ENCODE peak calls at places on chromosomes 1 and 21, in eight cellular contexts. One of them, this sample, is unnamed.

GRCh38 chr1:152034324-152034653 is 2.5 kb downstream of the S100A11 start:
- DNase-seq in hepatocyte: no peak
- DNase-seq in brain microvascular endothelial cell: no peak
- DNase-seq in CD4-positive, alpha-beta T cell: no peak
- DNase-seq in lower lobe of right lung: no peak
- DNase-seq in transverse colon: no peak
- DNase-seq in PC-3: no peak
- DNase-seq in upper lobe of right lung: no peak
- DNase-seq in this sample: no peak

GRCh38 chr1:165580931-165581871 is 37.4 kb downstream of the LRRC52 start:
- DNase-seq in CD4-positive, alpha-beta T cell: no peak
- DNase-seq in transverse colon: no peak
- DNase-seq in brain microvascular endothelial cell: no peak
- DNase-seq in PC-3: no peak
- DNase-seq in lower lobe of right lung: no peak
- DNase-seq in upper lobe of right lung: no peak
- DNase-seq in hepatocyte: no peak
- DNase-seq in this sample: peak; percentile 44

GRCh38 chr1:84510165-84510564 is 3.8 kb upstream of the GNG5 start:
- DNase-seq in upper lobe of right lung: no peak
- DNase-seq in transverse colon: no peak
- DNase-seq in lower lobe of right lung: no peak
- DNase-seq in hepatocyte: no peak
- DNase-seq in brain microvascular endothelial cell: no peak
- DNase-seq in CD4-positive, alpha-beta T cell: no peak
- DNase-seq in PC-3: no peak
- DNase-seq in this sample: no peak

GRCh38 chr1:61491497-61491896 is 233.4 kb downstream of the TM2D1 start:
- DNase-seq in lower lobe of right lung: no peak
- DNase-seq in hepatocyte: no peak
- DNase-seq in PC-3: no peak
- DNase-seq in brain microvascular endothelial cell: no peak
- DNase-seq in CD4-positive, alpha-beta T cell: no peak
- DNase-seq in upper lobe of right lung: no peak
- DNase-seq in transverse colon: no peak
- DNase-seq in this sample: no peak

GRCh38 chr1:3651011-3651938 is 1.0 kb upstream of the TP73 start:
- DNase-seq in hepatocyte: no peak
- DNase-seq in CD4-positive, alpha-beta T cell: no peak
- DNase-seq in brain microvascular endothelial cell: no peak
- DNase-seq in lower lobe of right lung: no peak
- DNase-seq in transverse colon: no peak
- DNase-seq in PC-3: no peak
- DNase-seq in upper lobe of right lung: peak; percentile 64
- DNase-seq in this sample: no peak

GRCh38 chr1:54250670-54251069 is 50.7 kb downstream of the MRPL37 start:
- DNase-seq in transverse colon: no peak
- DNase-seq in upper lobe of right lung: no peak
- DNase-seq in lower lobe of right lung: no peak
- DNase-seq in PC-3: no peak
- DNase-seq in brain microvascular endothelial cell: no peak
- DNase-seq in hepatocyte: no peak
- DNase-seq in CD4-positive, alpha-beta T cell: no peak
- DNase-seq in this sample: no peak

GRCh38 chr1:6166655-6167390 is 13.3 kb downstream of the CHD5 start:
- DNase-seq in hepatocyte: no peak
- DNase-seq in brain microvascular endothelial cell: no peak
- DNase-seq in transverse colon: no peak
- DNase-seq in lower lobe of right lung: peak; percentile 30
- DNase-seq in CD4-positive, alpha-beta T cell: no peak
- DNase-seq in upper lobe of right lung: no peak
- DNase-seq in PC-3: no peak
- DNase-seq in this sample: no peak

GRCh38 chr1:240663160-240663879 is 51.4 kb upstream of the GREM2 start:
- DNase-seq in transverse colon: no peak
- DNase-seq in upper lobe of right lung: no peak
- DNase-seq in CD4-positive, alpha-beta T cell: no peak
- DNase-seq in hepatocyte: no peak
- DNase-seq in lower lobe of right lung: no peak
- DNase-seq in PC-3: no peak
- DNase-seq in brain microvascular endothelial cell: peak; percentile 28
- DNase-seq in this sample: peak; percentile 26

GRCh38 chr1:197845886-197846285 is 56.5 kb upstream of the C1orf53 start:
- DNase-seq in brain microvascular endothelial cell: no peak
- DNase-seq in upper lobe of right lung: no peak
- DNase-seq in hepatocyte: no peak
- DNase-seq in transverse colon: no peak
- DNase-seq in PC-3: no peak
- DNase-seq in CD4-positive, alpha-beta T cell: no peak
- DNase-seq in lower lobe of right lung: no peak
- DNase-seq in this sample: no peak
- TF ChIP-seq CTCF in brain microvascular endothelial cell: no peak
- TF ChIP-seq CTCF in upper lobe of right lung: no peak
- TF ChIP-seq CTCF in hepatocyte: no peak
- TF ChIP-seq CTCF in transverse colon: no peak
- TF ChIP-seq CTCF in PC-3: no peak
- TF ChIP-seq CTCF in CD4-positive, alpha-beta T cell: no peak
- TF ChIP-seq CTCF in lower lobe of right lung: no peak
- TF ChIP-seq CTCF in this sample: no peak

GRCh38 chr1:51506537-51506936 is 12.5 kb downstream of the EPS15 start:
- DNase-seq in hepatocyte: peak; percentile 66
- DNase-seq in PC-3: no peak
- DNase-seq in lower lobe of right lung: no peak
- DNase-seq in upper lobe of right lung: no peak
- DNase-seq in CD4-positive, alpha-beta T cell: no peak
- DNase-seq in brain microvascular endothelial cell: peak; percentile 40
- DNase-seq in transverse colon: no peak
- DNase-seq in this sample: no peak
- H3K27ac ChIP-seq in hepatocyte: no peak overlapping the region
- H3K27ac ChIP-seq in PC-3: no peak overlapping the region
- H3K27ac ChIP-seq in lower lobe of right lung: no peak overlapping the region
- H3K27ac ChIP-seq in upper lobe of right lung: no peak overlapping the region
- H3K27ac ChIP-seq in CD4-positive, alpha-beta T cell: no peak overlapping the region
- H3K27ac ChIP-seq in brain microvascular endothelial cell: no peak overlapping the region
- H3K27ac ChIP-seq in transverse colon: peak overlapping the region; percentile 56
- H3K27ac ChIP-seq in this sample: no peak overlapping the region

DNA sequence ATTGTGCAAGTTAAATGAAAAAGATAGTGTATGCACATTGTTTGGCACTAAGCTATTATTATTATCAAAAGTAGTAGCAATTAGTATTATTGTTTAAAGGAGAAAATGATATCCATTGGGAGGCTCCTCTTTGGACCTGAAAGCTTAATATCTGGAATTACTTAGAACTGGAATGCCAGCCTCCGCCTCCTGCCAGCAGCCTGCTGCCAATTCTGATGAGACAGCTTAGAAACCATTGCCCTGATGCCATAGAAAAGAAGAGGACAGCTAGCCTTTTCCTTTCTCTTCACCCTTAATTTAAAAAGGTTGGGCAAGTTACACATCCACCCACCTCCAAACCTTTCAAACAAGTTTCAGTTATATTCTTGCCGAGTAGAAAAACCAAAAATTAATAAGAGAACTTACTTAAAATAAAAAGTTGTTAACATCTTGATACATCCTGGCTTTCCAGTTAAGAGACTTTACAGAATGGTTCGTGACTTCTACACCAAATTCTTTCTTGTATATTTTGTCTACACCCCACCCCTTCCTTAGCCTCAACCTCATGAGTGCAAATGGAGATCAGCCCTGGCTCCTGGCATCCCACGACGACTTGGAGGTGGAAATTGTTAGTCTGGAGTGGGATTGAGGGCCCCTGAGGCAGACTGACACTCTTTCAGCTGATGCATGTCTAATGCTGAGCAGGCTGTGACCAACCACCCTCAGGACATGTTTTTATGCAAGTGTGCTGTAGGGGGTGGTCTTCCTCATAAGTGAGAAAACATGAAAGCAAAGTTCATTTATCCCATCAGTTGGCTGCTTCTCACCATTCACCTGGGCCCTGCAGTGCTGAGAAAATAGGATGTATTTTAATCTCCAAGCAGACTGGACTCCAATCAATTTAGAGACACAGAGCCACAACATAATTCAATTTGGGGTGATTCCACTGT is 120.6 kb downstream of the KCNJ15 start:
- DNase-seq in brain microvascular endothelial cell: no peak
- DNase-seq in upper lobe of right lung: no peak
- DNase-seq in hepatocyte: no peak
- DNase-seq in CD4-positive, alpha-beta T cell: no peak
- DNase-seq in PC-3: peak; percentile 21
- DNase-seq in transverse colon: no peak
- DNase-seq in lower lobe of right lung: no peak
- DNase-seq in this sample: no peak
- TF ChIP-seq CTCF in brain microvascular endothelial cell: no peak
- TF ChIP-seq CTCF in upper lobe of right lung: no peak
- TF ChIP-seq CTCF in hepatocyte: no peak
- TF ChIP-seq CTCF in CD4-positive, alpha-beta T cell: no peak
- TF ChIP-seq CTCF in PC-3: peak; percentile 13
- TF ChIP-seq CTCF in transverse colon: no peak
- TF ChIP-seq CTCF in lower lobe of right lung: no peak
- TF ChIP-seq CTCF in this sample: no peak

DNA sequence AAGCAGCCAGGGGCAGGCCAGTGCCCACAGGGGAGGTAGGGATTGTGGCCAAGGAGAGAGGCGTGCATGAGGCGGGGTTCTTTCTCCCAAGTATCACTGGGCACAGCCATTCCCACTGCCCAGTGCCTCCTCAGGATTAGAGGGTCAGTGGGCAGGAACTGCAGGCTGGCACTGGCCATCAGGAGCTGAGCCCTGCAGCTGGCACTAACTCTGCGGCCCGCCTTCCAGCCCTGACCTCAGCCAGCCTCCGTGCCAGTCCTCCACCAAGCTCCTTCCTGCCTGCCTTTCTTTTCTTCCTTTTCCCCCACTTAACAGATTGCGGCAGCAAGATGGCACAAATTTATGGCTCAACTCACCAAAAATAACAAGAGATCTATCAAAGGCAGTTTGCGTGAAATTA is 11.2 kb downstream of the ADGRB2 start:
- DNase-seq in lower lobe of right lung: no peak
- DNase-seq in CD4-positive, alpha-beta T cell: no peak
- DNase-seq in PC-3: no peak
- DNase-seq in brain microvascular endothelial cell: no peak
- DNase-seq in hepatocyte: no peak
- DNase-seq in transverse colon: no peak
- DNase-seq in upper lobe of right lung: no peak
- DNase-seq in this sample: no peak
- H3K27ac ChIP-seq in lower lobe of right lung: no peak overlapping the region
- H3K27ac ChIP-seq in CD4-positive, alpha-beta T cell: no peak overlapping the region
- H3K27ac ChIP-seq in PC-3: no peak overlapping the region
- H3K27ac ChIP-seq in brain microvascular endothelial cell: no peak overlapping the region
- H3K27ac ChIP-seq in hepatocyte: no peak overlapping the region
- H3K27ac ChIP-seq in transverse colon: no peak overlapping the region
- H3K27ac ChIP-seq in upper lobe of right lung: no peak overlapping the region
- H3K27ac ChIP-seq in this sample: peak overlapping the region; percentile 77

DNA sequence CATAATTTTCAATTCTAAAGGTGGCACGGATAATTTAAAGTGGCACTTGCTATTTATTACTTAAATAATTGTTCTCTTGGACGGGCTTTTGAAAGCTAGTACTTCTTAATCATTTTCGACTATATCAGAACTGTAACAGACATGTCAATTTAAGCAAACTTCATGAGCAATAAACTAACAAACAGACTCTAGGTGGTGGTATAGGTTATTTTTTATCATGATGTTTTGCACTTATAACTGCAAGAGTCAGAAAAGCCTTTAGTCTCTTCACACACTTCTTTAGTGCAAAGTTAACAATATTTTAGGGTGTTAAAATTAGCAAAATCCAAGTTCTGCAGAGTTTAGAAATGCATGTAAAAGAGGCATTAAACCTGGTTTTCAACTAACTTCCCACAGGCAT is 2.2 kb downstream of the NRIP1 start:
- DNase-seq in CD4-positive, alpha-beta T cell: no peak
- DNase-seq in PC-3: peak; percentile 63
- DNase-seq in hepatocyte: no peak
- DNase-seq in lower lobe of right lung: no peak
- DNase-seq in brain microvascular endothelial cell: no peak
- DNase-seq in upper lobe of right lung: no peak
- DNase-seq in transverse colon: no peak
- DNase-seq in this sample: peak; percentile 4
- TF ChIP-seq CTCF in CD4-positive, alpha-beta T cell: no peak
- TF ChIP-seq CTCF in PC-3: peak; percentile 64
- TF ChIP-seq CTCF in hepatocyte: peak; percentile 37
- TF ChIP-seq CTCF in lower lobe of right lung: peak; percentile 9
- TF ChIP-seq CTCF in brain microvascular endothelial cell: no peak
- TF ChIP-seq CTCF in upper lobe of right lung: no peak
- TF ChIP-seq CTCF in transverse colon: no peak
- TF ChIP-seq CTCF in this sample: peak; percentile 26

GRCh38 chr21:43602277-43603229 is 56.7 kb downstream of the HSF2BP start:
- DNase-seq in upper lobe of right lung: no peak
- DNase-seq in hepatocyte: no peak
- DNase-seq in transverse colon: no peak
- DNase-seq in brain microvascular endothelial cell: no peak
- DNase-seq in CD4-positive, alpha-beta T cell: no peak
- DNase-seq in PC-3: no peak
- DNase-seq in lower lobe of right lung: no peak
- DNase-seq in this sample: no peak
- H3K27ac ChIP-seq in upper lobe of right lung: peak overlapping the region; percentile 37
- H3K27ac ChIP-seq in hepatocyte: no peak overlapping the region
- H3K27ac ChIP-seq in transverse colon: no peak overlapping the region
- H3K27ac ChIP-seq in brain microvascular endothelial cell: peak overlapping the region; percentile 97
- H3K27ac ChIP-seq in CD4-positive, alpha-beta T cell: no peak overlapping the region
- H3K27ac ChIP-seq in PC-3: no peak overlapping the region
- H3K27ac ChIP-seq in lower lobe of right lung: peak overlapping the region; percentile 65
- H3K27ac ChIP-seq in this sample: peak overlapping the region; percentile 65

DNA sequence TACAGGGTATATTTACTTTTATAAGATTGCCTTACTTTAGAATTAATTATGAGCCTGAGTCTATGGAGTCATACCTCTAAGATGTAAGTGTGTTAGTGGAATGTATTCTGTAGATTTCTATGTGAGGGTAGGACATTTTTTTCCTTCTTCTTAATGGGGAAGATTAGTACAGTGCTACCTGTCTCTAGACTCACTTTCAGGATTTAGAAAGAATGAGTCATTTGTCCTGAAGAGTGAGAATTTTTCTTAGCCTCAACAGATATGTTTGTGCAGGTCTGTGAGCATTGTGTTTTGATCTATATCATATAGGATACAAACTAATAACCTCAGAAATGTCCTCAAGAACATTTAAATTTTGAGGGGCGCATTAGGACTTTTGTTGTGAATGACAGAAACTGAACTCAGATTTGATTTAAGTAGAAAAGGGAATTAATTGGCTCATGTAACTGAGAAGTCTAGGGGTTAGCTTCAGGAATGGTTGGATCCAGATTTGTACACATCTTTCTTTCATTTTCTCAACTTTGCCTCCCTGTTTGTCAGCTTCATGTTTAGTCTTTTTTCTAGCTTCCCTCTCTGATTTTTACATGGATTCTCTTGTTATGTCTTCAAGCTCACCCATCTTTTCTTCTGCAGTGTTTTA is 45.3 kb downstream of the TTC3 start:
- DNase-seq in PC-3: peak; percentile 30
- DNase-seq in brain microvascular endothelial cell: no peak
- DNase-seq in lower lobe of right lung: no peak
- DNase-seq in transverse colon: no peak
- DNase-seq in CD4-positive, alpha-beta T cell: no peak
- DNase-seq in upper lobe of right lung: no peak
- DNase-seq in hepatocyte: no peak
- DNase-seq in this sample: peak; percentile 20
- TF ChIP-seq CTCF in PC-3: no peak
- TF ChIP-seq CTCF in brain microvascular endothelial cell: no peak
- TF ChIP-seq CTCF in lower lobe of right lung: no peak
- TF ChIP-seq CTCF in transverse colon: no peak
- TF ChIP-seq CTCF in CD4-positive, alpha-beta T cell: no peak
- TF ChIP-seq CTCF in upper lobe of right lung: no peak
- TF ChIP-seq CTCF in hepatocyte: no peak
- TF ChIP-seq CTCF in this sample: no peak

This sample was measured in RWPE1.